ENCODE peak calls at places on chromosome 10, in six cellular contexts. One of them, this sample, is unnamed.
A peak's percentile ranks its signal among the peaks of the same experiment; 100 is the strongest.

GRCh38 chr10:22047812-22048211 is 44.3 kb upstream of the DNAJC1 start:
- DNase-seq in GM12891: no peak
- DNase-seq in K562: no peak
- DNase-seq in GM12878: no peak
- DNase-seq in H1: no peak
- DNase-seq in HepG2: no peak
- DNase-seq in this sample: no peak

GRCh38 chr10:31460242-31460641 is 141.2 kb downstream of the ZEB1 start:
- DNase-seq in GM12891: no peak
- DNase-seq in HepG2: no peak
- DNase-seq in K562: no peak
- DNase-seq in GM12878: no peak
- DNase-seq in H1: no peak
- DNase-seq in this sample: no peak

GRCh38 chr10:110610308-110610774 is 33.8 kb upstream of the RBM20 start:
- DNase-seq in GM12878: peak; percentile 24
- DNase-seq in GM12891: peak; percentile 20
- DNase-seq in HepG2: peak; percentile 44
- DNase-seq in K562: peak; percentile 84
- DNase-seq in H1: no peak
- DNase-seq in this sample: no peak

GRCh38 chr10:114565066-114565465 is 93.0 kb downstream of the ABLIM1 start:
- DNase-seq in HepG2: no peak
- DNase-seq in K562: no peak
- DNase-seq in GM12878: no peak
- DNase-seq in GM12891: no peak
- DNase-seq in H1: no peak
- DNase-seq in this sample: no peak

GRCh38 chr10:128537888-128538287 is 411.7 kb upstream of the MKI67 start:
- DNase-seq in HepG2: no peak
- DNase-seq in GM12878: no peak
- DNase-seq in GM12891: no peak
- DNase-seq in H1: no peak
- DNase-seq in K562: no peak
- DNase-seq in this sample: no peak

GRCh38 chr10:121077331-121077730 is 226.2 kb downstream of the WDR11 start:
- DNase-seq in GM12891: no peak
- DNase-seq in HepG2: no peak
- DNase-seq in K562: no peak
- DNase-seq in GM12878: no peak
- DNase-seq in H1: no peak
- DNase-seq in this sample: no peak

GRCh38 chr10:96902762-96903358 is 70.8 kb downstream of the LCOR start:
- DNase-seq in H1: no peak
- DNase-seq in HepG2: peak; percentile 25
- DNase-seq in K562: no peak
- DNase-seq in GM12878: no peak
- DNase-seq in GM12891: no peak
- DNase-seq in this sample: no peak

GRCh38 chr10:80498833-80499671 is 38.6 kb upstream of the SH2D4B start:
- DNase-seq in HepG2: peak; percentile 94
- DNase-seq in H1: no peak
- DNase-seq in GM12891: no peak
- DNase-seq in K562: peak; percentile 94
- DNase-seq in GM12878: no peak
- DNase-seq in this sample: no peak

GRCh38 chr10:129771576-129772471 is 192.2 kb downstream of the EBF3 start:
- DNase-seq in GM12891: no peak
- DNase-seq in K562: no peak
- DNase-seq in GM12878: no peak
- DNase-seq in H1: peak; percentile 23
- DNase-seq in HepG2: no peak
- DNase-seq in this sample: no peak

DNA sequence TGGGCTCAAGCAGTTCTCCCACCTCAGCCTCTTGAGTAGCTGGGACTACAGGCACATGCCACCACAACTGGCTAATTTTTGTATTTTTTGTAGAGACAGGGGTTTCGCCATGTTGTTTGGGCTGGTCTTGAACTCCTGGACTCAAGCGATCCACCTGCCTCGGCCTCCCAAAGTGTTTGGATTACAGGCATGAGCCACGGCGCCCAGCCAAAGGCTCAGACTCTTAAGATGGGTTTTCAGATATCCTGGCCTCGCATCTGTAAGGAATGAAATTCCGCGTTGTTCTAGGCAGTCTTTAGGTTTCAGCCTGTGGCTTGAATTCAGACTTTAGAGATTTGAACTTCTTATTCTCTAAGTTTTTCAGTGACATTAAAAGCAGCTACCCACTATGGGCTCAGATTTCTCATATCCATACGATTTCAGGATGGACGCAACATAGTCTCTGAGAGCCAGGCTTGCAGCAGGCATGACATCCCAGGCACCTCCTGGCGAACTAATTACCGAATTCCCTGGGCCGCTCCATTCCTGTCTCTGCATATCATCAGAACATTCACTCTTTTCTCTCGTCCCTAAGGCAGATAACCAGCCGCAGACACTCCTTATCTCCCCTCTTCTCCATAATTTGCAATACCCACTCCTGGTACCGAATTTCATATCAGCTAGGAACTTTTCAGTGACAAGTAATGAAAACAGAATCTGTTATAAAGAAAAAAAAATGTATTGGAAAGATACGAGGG is 29.7 kb downstream of the IL15RA start:
- DNase-seq in GM12878: no peak
- DNase-seq in H1: no peak
- DNase-seq in K562: no peak
- DNase-seq in GM12891: no peak
- DNase-seq in HepG2: no peak
- DNase-seq in this sample: no peak
- TF ChIP-seq POLR2A in GM12878: no peak
- TF ChIP-seq POLR2A in H1: no peak
- TF ChIP-seq POLR2A in K562: no peak
- TF ChIP-seq POLR2A in GM12891: no peak
- TF ChIP-seq POLR2A in HepG2: no peak
- TF ChIP-seq POLR2A in this sample: no peak

GRCh38 chr10:78685466-78686163 is 383.2 kb upstream of the ZMIZ1 start:
- DNase-seq in HepG2: no peak
- DNase-seq in H1: no peak
- DNase-seq in K562: no peak
- DNase-seq in GM12878: no peak
- DNase-seq in GM12891: no peak
- DNase-seq in this sample: no peak

GRCh38 chr10:78688221-78688944 is 380.4 kb upstream of the ZMIZ1 start:
- DNase-seq in HepG2: no peak
- DNase-seq in GM12878: no peak
- DNase-seq in GM12891: no peak
- DNase-seq in K562: no peak
- DNase-seq in H1: no peak
- DNase-seq in this sample: no peak

GRCh38 chr10:78686444-78687060 is 382.2 kb upstream of the ZMIZ1 start:
- DNase-seq in K562: no peak
- DNase-seq in H1: no peak
- DNase-seq in GM12878: no peak
- DNase-seq in HepG2: no peak
- DNase-seq in GM12891: no peak
- DNase-seq in this sample: no peak

GRCh38 chr10:78688945-78689935 is 379.5 kb upstream of the ZMIZ1 start:
- DNase-seq in K562: no peak
- DNase-seq in GM12878: no peak
- DNase-seq in HepG2: no peak
- DNase-seq in H1: no peak
- DNase-seq in GM12891: no peak
- DNase-seq in this sample: no peak

GRCh38 chr10:78687616-78688015 is 381.1 kb upstream of the ZMIZ1 start:
- DNase-seq in HepG2: no peak
- DNase-seq in GM12878: no peak
- DNase-seq in H1: no peak
- DNase-seq in GM12891: no peak
- DNase-seq in K562: no peak
- DNase-seq in this sample: no peak
- TF ChIP-seq POLR2AphosphoS5 in HepG2: no peak
- TF ChIP-seq POLR2AphosphoS5 in GM12878: no peak
- TF ChIP-seq POLR2AphosphoS5 in H1: no peak
- TF ChIP-seq POLR2AphosphoS5 in GM12891: no peak
- TF ChIP-seq POLR2AphosphoS5 in K562: no peak
- TF ChIP-seq POLR2AphosphoS5 in this sample: no peak

GRCh38 chr10:88759366-88760101 is at the start of gene LIPN:
- DNase-seq in K562: no peak
- DNase-seq in GM12891: no peak
- DNase-seq in GM12878: no peak
- DNase-seq in H1: no peak
- DNase-seq in HepG2: no peak
- DNase-seq in this sample: no peak
- TF ChIP-seq TAF1 in K562: no peak
- TF ChIP-seq TAF1 in GM12891: no peak
- TF ChIP-seq TAF1 in GM12878: no peak
- TF ChIP-seq TAF1 in H1: no peak
- TF ChIP-seq TAF1 in HepG2: no peak
- TF ChIP-seq TAF1 in this sample: no peak

GRCh38 chr10:95447733-95448132 is 113.4 kb downstream of the SORBS1 start:
- DNase-seq in GM12891: no peak
- DNase-seq in HepG2: no peak
- DNase-seq in H1: no peak
- DNase-seq in K562: no peak
- DNase-seq in GM12878: no peak
- DNase-seq in this sample: no peak

GRCh38 chr10:95443636-95444035 is 117.5 kb downstream of the SORBS1 start:
- DNase-seq in HepG2: peak; percentile 60
- DNase-seq in K562: no peak
- DNase-seq in H1: no peak
- DNase-seq in GM12878: no peak
- DNase-seq in GM12891: no peak
- DNase-seq in this sample: no peak

GRCh38 chr10:95445837-95446347 is 115.3 kb downstream of the SORBS1 start:
- DNase-seq in GM12891: peak; percentile 37
- DNase-seq in HepG2: peak; percentile 60
- DNase-seq in K562: peak; percentile 72
- DNase-seq in H1: peak; percentile 70
- DNase-seq in GM12878: no peak
- DNase-seq in this sample: peak; percentile 35

GRCh38 chr10:95444792-95445191 is 116.4 kb downstream of the SORBS1 start:
- DNase-seq in GM12878: no peak
- DNase-seq in GM12891: no peak
- DNase-seq in H1: no peak
- DNase-seq in K562: no peak
- DNase-seq in HepG2: no peak
- DNase-seq in this sample: no peak

DNA sequence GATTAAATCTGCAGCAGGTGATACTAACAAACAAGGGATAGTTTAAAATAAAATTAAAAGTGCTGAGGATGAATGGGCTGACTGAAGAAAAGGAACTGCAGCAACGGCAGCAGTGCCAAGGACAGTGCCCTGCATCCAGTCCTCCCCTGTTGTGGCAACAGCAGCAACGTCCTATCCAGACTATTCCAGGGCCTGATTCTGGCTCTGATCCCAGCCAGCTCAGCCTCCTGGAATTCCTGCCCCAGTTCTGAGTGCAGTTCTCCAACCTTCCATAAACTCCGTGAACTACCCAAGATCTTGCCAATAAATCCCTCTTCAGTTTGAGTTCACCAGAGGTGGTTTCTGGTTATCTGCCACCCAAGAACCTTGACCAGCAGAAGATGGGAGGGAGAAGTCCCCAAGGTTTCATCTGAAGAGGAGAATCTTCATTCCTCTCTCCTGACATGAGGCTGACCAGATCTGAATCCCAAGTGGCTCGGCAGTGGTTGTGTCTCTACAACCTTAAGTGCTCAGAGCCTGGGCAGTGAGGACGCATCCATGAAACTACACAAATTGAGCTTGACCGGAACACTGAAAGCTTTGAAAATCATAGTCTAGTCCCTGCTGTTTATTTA is 115.8 kb downstream of the SORBS1 start:
- DNase-seq in GM12878: no peak
- DNase-seq in HepG2: no peak
- DNase-seq in GM12891: no peak
- DNase-seq in K562: no peak
- DNase-seq in H1: no peak
- DNase-seq in this sample: no peak
- TF ChIP-seq POLR2A in GM12878: no peak
- TF ChIP-seq POLR2A in HepG2: no peak
- TF ChIP-seq POLR2A in GM12891: no peak
- TF ChIP-seq POLR2A in K562: no peak
- TF ChIP-seq POLR2A in H1: no peak
- TF ChIP-seq POLR2A in this sample: no peak

GRCh38 chr10:3780766-3781457 is 4.1 kb downstream of the KLF6 start:
- DNase-seq in GM12891: no peak
- DNase-seq in H1: no peak
- DNase-seq in K562: no peak
- DNase-seq in HepG2: no peak
- DNase-seq in GM12878: no peak
- DNase-seq in this sample: no peak

GRCh38 chr10:3779146-3779707 is 5.8 kb downstream of the KLF6 start:
- DNase-seq in GM12878: no peak
- DNase-seq in K562: no peak
- DNase-seq in HepG2: no peak
- DNase-seq in GM12891: no peak
- DNase-seq in H1: no peak
- DNase-seq in this sample: no peak

GRCh38 chr10:3778708-3779108 is 6.3 kb downstream of the KLF6 start:
- DNase-seq in GM12891: no peak
- DNase-seq in H1: no peak
- DNase-seq in HepG2: no peak
- DNase-seq in K562: no peak
- DNase-seq in GM12878: no peak
- DNase-seq in this sample: no peak

GRCh38 chr10:3781458-3782098 is 3.4 kb downstream of the KLF6 start:
- DNase-seq in K562: no peak
- DNase-seq in GM12891: no peak
- DNase-seq in GM12878: no peak
- DNase-seq in H1: no peak
- DNase-seq in HepG2: no peak
- DNase-seq in this sample: no peak

DNA sequence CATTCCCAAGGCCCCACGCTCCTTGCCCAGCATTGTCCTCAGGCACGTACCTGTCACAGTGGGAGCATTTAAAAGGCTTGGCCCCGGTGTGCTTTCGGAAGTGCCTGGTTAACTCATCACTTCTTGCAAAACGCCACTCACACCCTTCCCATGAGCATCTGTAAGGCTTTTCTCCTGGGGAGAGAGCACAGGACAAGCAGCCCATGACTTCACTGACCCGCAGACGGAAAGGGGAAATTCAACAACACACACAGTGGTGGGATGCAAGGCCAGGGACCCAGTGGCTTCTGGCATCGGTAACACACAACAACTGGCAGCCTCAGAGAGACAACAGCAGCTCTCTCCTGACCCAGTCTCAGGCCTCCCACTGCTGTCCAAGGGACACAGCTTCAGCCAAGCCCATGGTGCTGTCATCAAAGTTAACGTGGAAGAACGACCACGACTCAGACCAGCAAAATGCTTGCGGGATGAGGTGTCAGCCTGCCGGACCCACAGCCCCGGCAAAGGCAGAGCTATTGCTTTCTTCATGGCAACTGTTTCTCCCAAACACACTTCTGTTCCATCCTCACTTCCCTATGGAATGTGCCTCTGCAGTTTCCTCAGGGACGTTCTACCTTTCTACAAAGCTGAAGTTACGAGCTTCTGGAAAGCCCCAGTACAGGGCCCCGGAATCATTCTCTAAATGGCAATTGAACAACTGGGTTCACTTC is 4.8 kb downstream of the KLF6 start:
- DNase-seq in K562: no peak
- DNase-seq in HepG2: no peak
- DNase-seq in GM12878: no peak
- DNase-seq in H1: no peak
- DNase-seq in GM12891: no peak
- DNase-seq in this sample: no peak
- TF ChIP-seq POLR2AphosphoS5 in K562: no peak
- TF ChIP-seq POLR2AphosphoS5 in HepG2: no peak
- TF ChIP-seq POLR2AphosphoS5 in GM12878: peak; percentile 62
- TF ChIP-seq POLR2AphosphoS5 in H1: no peak
- TF ChIP-seq POLR2AphosphoS5 in GM12891: peak; percentile 66
- TF ChIP-seq POLR2AphosphoS5 in this sample: peak; percentile 77

This sample was measured in GM12892.